ENCODE peak calls at places on chromosomes 3 and 15, in eight cellular contexts. C is NCI-H1417; M is foreskin keratinocyte; P is epithelial cell of esophagus; E is iris pigment epithelial cell; V is ACHN; D is NT2/D1; Y is activated CD4-positive, alpha-beta T cell treated with anti-CD3 and anti-CD28 coated beads for 4 hours. W is an unnamed sample.

GRCh38 chr15:30929064-30929669 is 25.5 kb downstream of the FAN1 start:
- DNase-seq in C (peak), P (no peak), D (no peak), M (no peak), V (no peak), E (no peak), Y (no peak), W (peak)

GRCh38 chr15:40069178-40070165 is 30.5 kb upstream of the SRP14 start:
- DNase-seq in C (peak), Y (no peak), V (peak), P (peak), D (no peak), M (no peak), E (no peak), W (peak)

GRCh38 chr3:169850618-169851017 is 19.1 kb downstream of the LRRC31 start:
- DNase-seq in M (no peak), Y (no peak), E (no peak), V (no peak), P (no peak), C (no peak), D (no peak), W (no peak)

GRCh38 chr3:6803652-6804051 is 57.3 kb upstream of the GRM7 start:
- DNase-seq in V (no peak), C (no peak), P (no peak), D (no peak), E (no peak), Y (no peak), M (no peak), W (no peak)

GRCh38 chr3:197753263-197753662 is 3.6 kb downstream of the FYTTD1 start:
- DNase-seq in C (no peak), M (no peak), P (no peak), Y (no peak), D (no peak), V (no peak), E (no peak), W (no peak)

GRCh38 chr3:33131328-33132018 is 17.7 kb downstream of the CRTAP start:
- DNase-seq in Y (peak), V (peak), M (peak), D (peak), P (peak), C (peak), E (peak), W (peak)

GRCh38 chr15:73683624-73684536 is at the start of gene CD276:
- DNase-seq in D (no peak), M (no peak), E (peak), C (peak), P (peak), V (peak), Y (no peak), W (peak)

GRCh38 chr3:113441051-113441770 is at the start of gene CFAP44:
- DNase-seq in M (peak), C (no peak), Y (peak), D (peak), V (peak), E (peak), P (peak), W (no peak)

GRCh38 chr3:110526732-110527727 is 544.6 kb upstream of the NECTIN3 start:
- DNase-seq in D (peak), P (peak), M (peak), V (peak), Y (no peak), C (no peak), E (peak), W (peak)

GRCh38 chr3:146589899-146590508 is 15.1 kb downstream of the PLSCR5 start:
- DNase-seq in E (peak), M (no peak), Y (no peak), D (peak), C (peak), P (peak), V (peak), W (peak)

GRCh38 chr3:156174229-156174847 is 54.0 kb downstream of the KCNAB1 start:
- DNase-seq in C (peak), E (peak), P (peak), Y (no peak), M (no peak), V (peak), D (no peak), W (peak)

W was measured in NCI-H69.